ENCODE peak calls at places on chromosome 6, in five cellular contexts. N is SK-N-SH, M is GM12878, Q is K562, D is HepG2. W is an unnamed sample.

GRCh38 chr6:82906951-82907350 is 158.7 kb downstream of the UBE3D start:
- DNase-seq in N (no peak), M (no peak), Q (no peak), D (no peak), W (no peak)

GRCh38 chr6:159217595-159218275 is 48.5 kb downstream of the FNDC1 start:
- DNase-seq in N (peak; percentile 72), M (peak; percentile 4), Q (peak; percentile 53), D (peak; percentile 29), W (peak; percentile 5)

GRCh38 chr6:84466521-84466920 is 239.1 kb upstream of the CEP162 start:
- DNase-seq in N (no peak), M (no peak), Q (peak; percentile 23), D (no peak), W (no peak)

GRCh38 chr6:25899580-25900408 is 25.8 kb upstream of the SLC17A3 start:
- DNase-seq in N (no peak), M (no peak), Q (no peak), D (peak; percentile 81), W (no peak)

GRCh38 chr6:43740961-43741764 is 28.8 kb upstream of the VEGFA start:
- DNase-seq in N (peak; percentile 66), M (no peak), Q (no peak), D (no peak), W (no peak)

GRCh38 chr6:47792216-47792733 is 10.4 kb downstream of the OPN5 start:
- DNase-seq in N (no peak), M (no peak), Q (no peak), D (no peak), W (no peak)

GRCh38 chr6:130503146-130503545 is 137.3 kb downstream of the TMEM200A start:
- DNase-seq in N (no peak), M (no peak), Q (no peak), D (no peak), W (no peak)

GRCh38 chr6:37480951-37481597 is 18.6 kb downstream of the CCDC167 start:
- DNase-seq in N (no peak), M (no peak), Q (no peak), D (no peak), W (no peak)

GRCh38 chr6:144619983-144620382 is 334.8 kb downstream of the UTRN start:
- DNase-seq in N (no peak), M (no peak), Q (no peak), D (no peak), W (no peak)

GRCh38 chr6:70620746-70621145 is 46.9 kb upstream of the SMAP1 start:
- DNase-seq in N (no peak), M (no peak), Q (no peak), D (no peak), W (no peak)

GRCh38 chr6:52551483-52552277 is 25.2 kb downstream of the TRAM2 start:
- DNase-seq in N (peak; percentile 75), M (no peak), Q (no peak), D (peak; percentile 77), W (no peak)

GRCh38 chr6:157385482-157385881 is 4.5 kb downstream of the ZDHHC14 start:
- DNase-seq in N (no peak), M (peak; percentile 44), Q (no peak), D (no peak), W (no peak)

GRCh38 chr6:75115501-75115900 is 90.4 kb downstream of the COL12A1 start:
- DNase-seq in N (no peak), M (no peak), Q (no peak), D (no peak), W (no peak)

GRCh38 chr6:125082931-125083683 is 70.5 kb upstream of the TPD52L1 start:
- DNase-seq in N (no peak), M (no peak), Q (peak; percentile 95), D (no peak), W (no peak)

GRCh38 chr6:30169658-30170614 is 6.6 kb downstream of the TRIM15 start:
- DNase-seq in N (peak; percentile 73), M (peak; percentile 20), Q (peak; percentile 59), D (peak; percentile 68), W (peak; percentile 25)

GRCh38 chr6:34374112-34374907 is 18.2 kb downstream of the NUDT3 start:
- DNase-seq in N (no peak), M (no peak), Q (no peak), D (no peak), W (peak; percentile 42)

GRCh38 chr6:135722679-135723078 is 128.8 kb upstream of the PDE7B start:
- DNase-seq in N (no peak), M (no peak), Q (no peak), D (peak; percentile 5), W (no peak)

GRCh38 chr6:48144024-48144423 is 33.0 kb upstream of the PTCHD4 start:
- DNase-seq in N (no peak), M (no peak), Q (no peak), D (no peak), W (no peak)

GRCh38 chr6:152804150-152804549 is 53.6 kb downstream of the VIP start:
- DNase-seq in N (no peak), M (no peak), Q (no peak), D (no peak), W (no peak)

GRCh38 chr6:106750146-106750900 is 120.9 kb downstream of the QRSL1 start:
- DNase-seq in N (no peak), M (no peak), Q (no peak), D (no peak), W (no peak)

GRCh38 chr6:38503032-38503784 is 136.5 kb downstream of the BTBD9 start:
- DNase-seq in N (no peak), M (no peak), Q (no peak), D (no peak), W (no peak)

GRCh38 chr6:6811151-6812002 is 222.9 kb downstream of the LY86 start:
- DNase-seq in N (no peak), M (no peak), Q (no peak), D (peak; percentile 73), W (no peak)

GRCh38 chr6:101666256-101666655 is 272.7 kb downstream of the GRIK2 start:
- DNase-seq in N (no peak), M (no peak), Q (no peak), D (peak; percentile 0), W (no peak)

GRCh38 chr6:112086744-112087135 is 542 bp downstream of the TUBE1 start:
- DNase-seq in N (peak; percentile 38), M (peak; percentile 3), Q (peak; percentile 41), D (peak; percentile 52), W (peak; percentile 43)

DNA sequence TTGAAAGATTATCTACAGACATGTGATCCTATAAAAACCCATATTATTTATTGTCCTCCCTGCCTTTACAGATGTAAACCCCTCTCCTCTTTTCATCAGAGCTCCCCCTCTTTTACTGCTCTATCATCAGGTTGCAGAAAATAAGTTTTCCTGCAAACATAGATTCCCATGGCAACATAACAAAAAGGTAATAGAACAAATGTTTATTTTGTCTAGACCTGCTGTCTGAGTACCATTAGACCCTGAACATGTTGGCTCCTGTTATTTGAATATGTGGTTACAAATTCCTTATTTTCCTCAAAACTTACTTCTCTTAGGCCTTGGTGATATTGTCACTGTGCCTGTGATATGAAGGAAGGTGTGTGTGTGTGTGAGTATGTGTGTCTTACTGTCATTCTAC is 11.5 kb downstream of the MAPK14 start:
- DNase-seq in N (no peak), M (no peak), Q (no peak), D (peak; percentile 83), W (no peak)
- H3K4me3 ChIP-seq in N (no peak overlapping the region), M (no peak overlapping the region), Q (no peak overlapping the region), D (no peak overlapping the region), W (no peak overlapping the region)

GRCh38 chr6:41517473-41517872 is 28.7 kb upstream of the FOXP4 start:
- DNase-seq in N (no peak), M (no peak), Q (no peak), D (no peak), W (no peak)
- TF ChIP-seq REST in N (no peak), M (no peak), Q (no peak), D (no peak), W (no peak)

GRCh38 chr6:42696526-42697267 is 25.7 kb downstream of the PRPH2 start:
- DNase-seq in N (no peak), M (no peak), Q (no peak), D (no peak), W (no peak)

GRCh38 chr6:42692151-42692911 is 30.1 kb downstream of the PRPH2 start:
- DNase-seq in N (no peak), M (no peak), Q (no peak), D (no peak), W (no peak)

GRCh38 chr6:42694586-42694985 is 27.8 kb downstream of the PRPH2 start:
- DNase-seq in N (no peak), M (no peak), Q (no peak), D (no peak), W (no peak)

GRCh38 chr6:42690872-42691271 is 31.5 kb downstream of the PRPH2 start:
- DNase-seq in N (no peak), M (no peak), Q (no peak), D (no peak), W (no peak)

GRCh38 chr6:42693725-42694323 is 28.6 kb downstream of the PRPH2 start:
- DNase-seq in N (no peak), M (no peak), Q (no peak), D (no peak), W (no peak)
- TF ChIP-seq GABPA in N (no peak), M (no peak), Q (no peak), D (no peak), W (no peak)

DNA sequence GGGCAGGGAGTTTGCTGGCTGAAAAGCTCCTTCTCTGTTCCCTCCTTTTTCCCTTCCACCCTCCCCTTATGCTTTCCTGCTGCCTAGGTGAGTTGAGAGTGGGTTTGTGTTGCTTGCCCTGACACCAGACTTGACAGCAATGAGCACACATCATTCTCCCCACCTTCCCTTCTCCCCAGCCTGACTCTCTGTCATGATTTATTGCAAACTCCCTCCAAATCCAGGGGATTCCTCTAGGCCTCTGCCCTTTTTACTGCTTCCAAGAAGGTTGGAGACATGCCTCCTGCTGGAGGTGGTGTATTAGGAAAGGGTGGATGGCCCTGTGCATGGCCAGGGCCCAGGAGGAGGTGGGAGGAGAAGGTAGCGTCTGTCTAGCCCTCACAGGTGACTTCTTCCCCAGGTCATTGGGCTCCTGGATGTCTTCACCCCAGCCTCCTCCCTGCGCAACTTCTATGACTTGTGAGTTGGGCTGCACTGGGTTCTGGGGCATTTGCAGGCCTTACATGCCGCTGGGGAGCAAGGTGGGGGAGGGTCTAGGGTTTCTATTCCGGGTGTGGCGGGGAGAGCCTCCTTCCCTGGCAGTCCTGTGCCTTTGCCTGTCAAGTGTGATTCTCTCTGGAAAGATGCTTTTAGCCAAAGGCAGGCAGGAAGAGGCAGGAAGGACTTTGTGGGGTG is 2.0 kb downstream of the MAPK13 start:
- DNase-seq in N (no peak), M (no peak), Q (no peak), D (no peak), W (no peak)
- H3K4me3 ChIP-seq in N (no peak overlapping the region), M (no peak overlapping the region), Q (no peak overlapping the region), D (peak overlapping the region; percentile 75), W (no peak overlapping the region)

DNA sequence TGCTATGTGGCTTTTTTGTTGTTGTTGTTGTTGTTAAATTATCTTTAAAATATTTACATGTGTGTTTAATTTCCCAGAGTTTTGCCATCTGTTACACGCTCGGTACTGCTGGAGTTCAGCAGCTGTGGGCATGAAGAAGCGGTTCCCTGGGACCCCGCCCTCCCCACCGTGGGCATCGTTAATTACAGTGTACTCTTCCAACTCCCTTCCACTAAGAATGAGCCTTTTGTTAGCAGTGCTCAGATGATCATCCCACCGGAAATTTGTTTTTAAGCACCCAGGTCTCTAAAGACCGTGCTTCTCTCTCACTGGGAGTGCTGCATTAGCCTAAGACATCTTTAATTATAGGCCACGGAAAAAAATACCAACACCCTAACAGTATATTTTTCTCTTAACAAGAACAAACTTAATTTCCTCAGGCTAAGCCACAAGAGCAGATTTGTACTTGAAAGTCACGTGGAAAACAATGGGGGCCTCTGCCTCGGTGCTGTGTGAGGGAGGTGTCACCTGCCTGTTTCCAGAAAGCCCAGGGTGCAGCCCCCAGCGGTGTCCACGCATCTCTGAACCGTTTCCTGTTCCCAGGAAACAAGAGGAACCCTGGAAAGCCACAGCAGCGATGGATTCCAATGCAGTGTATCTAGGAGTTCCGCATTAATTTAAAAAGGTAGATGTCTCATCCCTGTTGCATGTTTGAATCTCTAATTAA is 113.3 kb upstream of the FRMD1 start:
- DNase-seq in N (peak; percentile 14), M (no peak), Q (no peak), D (no peak), W (no peak)
- TF ChIP-seq REST in N (no peak), M (no peak), Q (no peak), D (no peak), W (no peak)